ENCODE peak calls at places on chromosomes 1 and 21, in six cellular contexts. F is GM20000; V is activated CD8-positive, alpha-beta memory T cell treated with anti-CD3 and anti-CD28 coated beads for 4 hours; D is Kasumi-1; E is AML-193; A is T follicular helper cell. U is an unnamed sample.

GRCh38 chr1:207309775-207310273 is 11.7 kb upstream of the CD55 start:
- DNase-seq in V (no peak), D (peak; percentile 64), A (no peak), F (peak; percentile 28), E (peak; percentile 61), U (peak; percentile 30)

GRCh38 chr1:156214024-156214748 is 1.4 kb downstream of the PMF1 start:
- DNase-seq in A (no peak), D (no peak), V (no peak), E (no peak), F (no peak), U (no peak)

GRCh38 chr1:46011121-46011695 is 121.2 kb downstream of the PIK3R3 start:
- DNase-seq in F (no peak), D (no peak), E (no peak), V (no peak), A (no peak), U (no peak)

GRCh38 chr1:231357831-231358354 is 19.8 kb downstream of the SPRTN start:
- DNase-seq in V (no peak), A (no peak), D (peak; percentile 89), E (peak; percentile 77), F (peak; percentile 53), U (no peak)

GRCh38 chr1:234216116-234216703 is 157.0 kb upstream of the COA6 start:
- DNase-seq in A (no peak), V (no peak), F (peak; percentile 50), E (no peak), D (no peak), U (peak; percentile 18)

GRCh38 chr1:108877858-108878257 is 1.1 kb downstream of the GPSM2 start:
- DNase-seq in E (peak; percentile 22), A (no peak), V (no peak), F (peak; percentile 24), D (no peak), U (no peak)

GRCh38 chr1:230237805-230238204 is 170.8 kb downstream of the GALNT2 start:
- DNase-seq in E (no peak), A (no peak), D (no peak), F (no peak), V (no peak), U (no peak)

GRCh38 chr1:154711416-154711815 is 103.4 kb upstream of the ADAR start:
- DNase-seq in V (no peak), F (no peak), E (no peak), D (no peak), A (no peak), U (no peak)

GRCh38 chr1:18951818-18952391 is 4.6 kb downstream of the IFFO2 start:
- DNase-seq in F (peak; percentile 87), V (peak; percentile 63), A (peak; percentile 68), E (no peak), D (no peak), U (peak; percentile 77)

GRCh38 chr1:225442156-225442555 is 14.3 kb upstream of the LBR start:
- DNase-seq in D (no peak), A (no peak), F (no peak), V (no peak), E (no peak), U (no peak)

GRCh38 chr1:31627301-31627929 is 9.9 kb downstream of the HCRTR1 start:
- DNase-seq in D (no peak), E (no peak), F (no peak), V (no peak), A (no peak), U (no peak)

GRCh38 chr1:156458181-156458503 is 42.4 kb downstream of the MEF2D start:
- DNase-seq in F (no peak), D (no peak), A (no peak), E (no peak), V (no peak), U (no peak)

GRCh38 chr21:44379991-44380865 is 26.8 kb downstream of the TRPM2 start:
- DNase-seq in D (no peak), A (no peak), E (no peak), F (no peak), V (no peak), U (no peak)

GRCh38 chr1:230940848-230941247 is 37.8 kb downstream of the TTC13 start:
- DNase-seq in F (no peak), E (no peak), D (no peak), V (no peak), A (no peak), U (no peak)

GRCh38 chr1:115893545-115893944 is 52.6 kb upstream of the NHLH2 start:
- DNase-seq in V (no peak), E (no peak), F (no peak), D (no peak), A (no peak), U (no peak)

GRCh38 chr21:45158491-45159423 is 84.4 kb downstream of the ADARB1 start:
- DNase-seq in D (no peak), A (no peak), V (no peak), E (no peak), F (no peak), U (no peak)

U was measured in GM12864.